ENCODE peak calls at places on chromosomes 13 and 19, in six cellular contexts. One of them, this sample, is unnamed. For H3K9me2, the result is how much of the 10 kb centered on the place peaks cover.

GRCh38 chr13:42490676-42491075 is 83.3 kb upstream of the TNFSF11 start:
- DNase-seq in PC-3: peak
- DNase-seq in GM23248: no peak
- DNase-seq in GM23338: no peak
- DNase-seq in HCT116: no peak
- DNase-seq in hepatocyte: no peak
- DNase-seq in this sample: no peak

GRCh38 chr13:74132768-74133656 is 1.2 kb downstream of the KLF12 start:
- DNase-seq in PC-3: no peak
- DNase-seq in GM23248: peak
- DNase-seq in GM23338: peak
- DNase-seq in HCT116: no peak
- DNase-seq in hepatocyte: peak
- DNase-seq in this sample: peak

GRCh38 chr13:100409132-100409531 is 179.5 kb downstream of the GGACT start:
- DNase-seq in PC-3: no peak
- DNase-seq in GM23248: peak
- DNase-seq in GM23338: peak
- DNase-seq in HCT116: no peak
- DNase-seq in hepatocyte: no peak
- DNase-seq in this sample: no peak

GRCh38 chr19:13243971-13244370 is 93.8 kb downstream of the IER2 start:
- DNase-seq in PC-3: no peak
- DNase-seq in GM23248: no peak
- DNase-seq in GM23338: no peak
- DNase-seq in HCT116: no peak
- DNase-seq in hepatocyte: no peak
- DNase-seq in this sample: no peak

GRCh38 chr13:39916330-39916729 is 260.9 kb downstream of the COG6 start:
- DNase-seq in PC-3: no peak
- DNase-seq in GM23248: peak
- DNase-seq in GM23338: no peak
- DNase-seq in HCT116: no peak
- DNase-seq in hepatocyte: no peak
- DNase-seq in this sample: no peak

GRCh38 chr13:87089391-87089790 is 581.8 kb upstream of the SLITRK5 start:
- DNase-seq in PC-3: peak
- DNase-seq in GM23248: peak
- DNase-seq in GM23338: peak
- DNase-seq in HCT116: no peak
- DNase-seq in hepatocyte: no peak
- DNase-seq in this sample: no peak

GRCh38 chr19:54331626-54332025 is 7.3 kb downstream of the LILRA4 start:
- DNase-seq in PC-3: no peak
- DNase-seq in GM23248: no peak
- DNase-seq in GM23338: no peak
- DNase-seq in HCT116: no peak
- DNase-seq in hepatocyte: no peak
- DNase-seq in this sample: no peak

GRCh38 chr19:38900220-38900629 is 456 bp downstream of the NFKBIB start:
- DNase-seq in PC-3: no peak
- DNase-seq in GM23248: peak
- DNase-seq in GM23338: no peak
- DNase-seq in HCT116: no peak
- DNase-seq in hepatocyte: no peak
- DNase-seq in this sample: no peak

GRCh38 chr13:80339841-80340642 is 884 bp downstream of the SPRY2 start:
- DNase-seq in PC-3: peak
- DNase-seq in GM23248: peak
- DNase-seq in GM23338: peak
- DNase-seq in HCT116: no peak
- DNase-seq in hepatocyte: peak
- DNase-seq in this sample: no peak

DNA sequence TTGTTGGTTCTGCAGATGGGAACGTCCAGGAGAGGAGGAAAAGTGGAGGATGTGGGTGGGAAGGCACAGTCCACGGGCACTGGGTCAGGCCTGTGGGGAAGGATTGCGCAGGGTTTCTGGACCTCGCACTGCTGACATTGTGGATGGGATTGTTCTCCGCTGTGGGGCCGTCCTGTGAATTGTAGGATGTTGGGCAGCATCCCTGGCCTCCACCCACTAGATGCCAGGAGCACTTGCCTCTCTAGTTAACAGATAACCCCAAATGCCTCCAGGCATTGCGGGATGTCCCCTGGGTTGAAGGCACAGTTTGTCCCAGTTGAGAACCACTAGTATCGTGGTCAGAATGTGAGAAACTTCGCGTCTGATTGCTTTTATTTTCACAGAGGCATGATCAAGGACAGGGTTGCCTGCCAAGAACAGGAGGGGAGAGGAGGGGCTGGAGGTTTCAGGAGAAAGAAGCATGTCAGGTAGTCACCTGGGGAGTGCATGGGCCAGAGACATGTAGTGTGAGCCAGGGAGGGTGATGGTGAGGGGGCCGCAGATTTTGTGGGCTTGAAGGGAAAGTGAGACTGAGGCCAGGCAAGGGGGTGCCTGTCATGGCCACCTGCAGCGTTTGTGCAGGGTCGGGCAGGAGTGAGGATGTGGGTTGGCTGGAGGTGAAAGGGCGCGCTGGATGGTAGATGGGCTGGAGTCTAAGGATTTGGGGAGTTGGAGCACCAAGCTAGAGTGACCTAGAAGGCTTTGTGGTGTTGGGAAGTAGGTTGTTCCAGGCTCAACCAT is 3.2 kb downstream of the ZNF628 start:
- DNase-seq in PC-3: no peak
- DNase-seq in GM23248: no peak
- DNase-seq in GM23338: no peak
- DNase-seq in HCT116: no peak
- DNase-seq in hepatocyte: no peak
- DNase-seq in this sample: no peak
- TF ChIP-seq EZH2phosphoT487 in PC-3: no peak
- TF ChIP-seq EZH2phosphoT487 in GM23248: no peak
- TF ChIP-seq EZH2phosphoT487 in GM23338: no peak
- TF ChIP-seq EZH2phosphoT487 in HCT116: no peak
- TF ChIP-seq EZH2phosphoT487 in hepatocyte: no peak
- TF ChIP-seq EZH2phosphoT487 in this sample: no peak

GRCh38 chr19:17871878-17872250 is at the start of gene SLC5A5:
- DNase-seq in PC-3: peak
- DNase-seq in GM23248: no peak
- DNase-seq in GM23338: peak
- DNase-seq in HCT116: no peak
- DNase-seq in hepatocyte: no peak
- DNase-seq in this sample: no peak
- H3K9me2 ChIP-seq in PC-3: under half
- H3K9me2 ChIP-seq in GM23248: under half
- H3K9me2 ChIP-seq in GM23338: under half
- H3K9me2 ChIP-seq in HCT116: under half
- H3K9me2 ChIP-seq in hepatocyte: under half
- H3K9me2 ChIP-seq in this sample: under half

DNA sequence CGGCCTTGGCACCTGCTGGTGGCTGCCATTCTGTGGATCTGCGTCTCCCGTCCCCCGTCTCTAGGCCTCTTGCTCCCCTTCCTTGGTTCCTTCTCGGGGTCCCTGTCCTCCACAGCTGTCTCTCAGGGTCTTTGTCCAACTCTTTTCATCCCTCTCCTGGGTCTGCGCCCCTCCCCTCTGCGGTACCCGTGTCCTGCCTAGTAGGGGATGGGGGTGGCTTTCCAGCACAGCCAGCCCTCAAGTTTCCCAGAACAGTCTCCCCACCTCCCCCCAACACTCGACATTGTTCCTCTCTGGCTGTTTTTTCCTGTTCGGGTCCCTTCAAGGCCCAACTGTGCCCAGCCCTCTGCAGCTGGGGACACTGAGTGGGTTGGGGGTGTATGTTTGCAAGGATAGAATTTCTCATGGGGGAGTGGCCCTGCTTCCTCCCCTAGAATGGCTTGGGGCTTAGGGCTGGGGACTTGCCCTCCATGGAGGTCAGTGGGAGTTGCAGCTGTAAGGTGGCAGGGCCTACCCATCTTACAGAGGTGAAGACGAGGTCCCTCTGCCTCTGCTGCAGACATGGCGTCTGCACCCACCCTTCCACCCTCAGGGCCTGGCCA is 762 bp upstream of the ADM5 start:
- DNase-seq in PC-3: no peak
- DNase-seq in GM23248: no peak
- DNase-seq in GM23338: peak
- DNase-seq in HCT116: no peak
- DNase-seq in hepatocyte: no peak
- DNase-seq in this sample: no peak
- H2AFZ ChIP-seq in PC-3: no peak
- H2AFZ ChIP-seq in GM23248: no peak
- H2AFZ ChIP-seq in GM23338: no peak
- H2AFZ ChIP-seq in HCT116: no peak
- H2AFZ ChIP-seq in hepatocyte: no peak
- H2AFZ ChIP-seq in this sample: no peak

GRCh38 chr13:114135731-114136171 is 3.3 kb upstream of the RASA3 start:
- DNase-seq in PC-3: no peak
- DNase-seq in GM23248: no peak
- DNase-seq in GM23338: no peak
- DNase-seq in HCT116: no peak
- DNase-seq in hepatocyte: no peak
- DNase-seq in this sample: no peak

GRCh38 chr13:114136576-114136975 is 4.2 kb upstream of the RASA3 start:
- DNase-seq in PC-3: no peak
- DNase-seq in GM23248: no peak
- DNase-seq in GM23338: no peak
- DNase-seq in HCT116: no peak
- DNase-seq in hepatocyte: no peak
- DNase-seq in this sample: no peak

GRCh38 chr13:114132419-114133121 is at the start of gene RASA3:
- DNase-seq in PC-3: peak
- DNase-seq in GM23248: peak
- DNase-seq in GM23338: peak
- DNase-seq in HCT116: peak
- DNase-seq in hepatocyte: peak
- DNase-seq in this sample: peak

GRCh38 chr13:114134944-114135610 is 2.7 kb upstream of the RASA3 start:
- DNase-seq in PC-3: no peak
- DNase-seq in GM23248: no peak
- DNase-seq in GM23338: no peak
- DNase-seq in HCT116: no peak
- DNase-seq in hepatocyte: no peak
- DNase-seq in this sample: no peak

GRCh38 chr13:114134111-114134943 is 1.9 kb upstream of the RASA3 start:
- DNase-seq in PC-3: no peak
- DNase-seq in GM23248: peak
- DNase-seq in GM23338: peak
- DNase-seq in HCT116: no peak
- DNase-seq in hepatocyte: no peak
- DNase-seq in this sample: no peak
- TF ChIP-seq EZH2phosphoT487 in PC-3: no peak
- TF ChIP-seq EZH2phosphoT487 in GM23248: no peak
- TF ChIP-seq EZH2phosphoT487 in GM23338: no peak
- TF ChIP-seq EZH2phosphoT487 in HCT116: no peak
- TF ChIP-seq EZH2phosphoT487 in hepatocyte: no peak
- TF ChIP-seq EZH2phosphoT487 in this sample: no peak